ENCODE peak calls at places on chromosome 1, in seven cellular contexts. A is cardiac muscle cell, G is heart right ventricle, O is sigmoid colon, P is endodermal cell, Y is SJSA1, C is heart left ventricle. S is an unnamed sample.

GRCh38 chr1:113389953-113390834 is at the start of gene MAGI3:
- DNase-seq in P (peak; percentile 100), Y (peak; percentile 99), O (peak; percentile 99), C (peak; percentile 98), A (peak; percentile 98), G (peak; percentile 98), S (peak; percentile 98)

GRCh38 chr1:89635825-89636815 is 3.2 kb downstream of the LRRC8C start:
- DNase-seq in G (no peak), P (no peak), Y (peak; percentile 61), A (no peak), O (no peak), C (no peak), S (no peak)

GRCh38 chr1:12650001-12650421 is 6.1 kb downstream of the AADACL4 start:
- DNase-seq in O (no peak), Y (no peak), P (no peak), C (no peak), G (no peak), A (no peak), S (no peak)

GRCh38 chr1:159752135-159752580 is 28.6 kb upstream of the DUSP23 start:
- DNase-seq in Y (no peak), A (no peak), G (peak; percentile 19), P (no peak), O (peak; percentile 85), C (no peak), S (peak; percentile 91)

GRCh38 chr1:202561726-202562442 is 148.4 kb downstream of the SYT2 start:
- DNase-seq in C (no peak), G (no peak), Y (no peak), P (no peak), A (no peak), O (no peak), S (no peak)

GRCh38 chr1:14687147-14687546 is 88.7 kb downstream of the KAZN start:
- DNase-seq in Y (no peak), P (no peak), C (no peak), G (no peak), O (no peak), A (no peak), S (no peak)

GRCh38 chr1:15323351-15323988 is 76.4 kb downstream of the FHAD1 start:
- DNase-seq in Y (peak; percentile 81), P (peak; percentile 90), C (peak; percentile 77), G (peak; percentile 67), A (peak; percentile 82), O (peak; percentile 90), S (peak; percentile 79)

GRCh38 chr1:19976317-19977003 is 3.0 kb downstream of the PLA2G2A start:
- DNase-seq in P (no peak), A (no peak), G (no peak), Y (no peak), C (no peak), O (no peak), S (peak; percentile 59)

GRCh38 chr1:230936475-230936874 is 42.2 kb downstream of the TTC13 start:
- DNase-seq in Y (no peak), G (no peak), P (no peak), O (no peak), A (no peak), C (no peak), S (no peak)

GRCh38 chr1:23543707-23544443 is 12.8 kb upstream of the E2F2 start:
- DNase-seq in Y (no peak), A (no peak), G (no peak), O (no peak), C (no peak), P (no peak), S (no peak)

GRCh38 chr1:144551543-144552424 is 40.9 kb upstream of the PPIAL4F start:
- DNase-seq in O (peak; percentile 97), A (peak; percentile 91), C (peak; percentile 77), Y (peak; percentile 96), P (peak; percentile 97), G (peak; percentile 71), S (peak; percentile 83)

GRCh38 chr1:19427087-19427781 is 58.1 kb downstream of the CAPZB start:
- DNase-seq in C (no peak), P (no peak), Y (peak; percentile 93), G (no peak), O (peak; percentile 82), A (no peak), S (no peak)

GRCh38 chr1:226110249-226111108 is 48.0 kb downstream of the H3-3A start:
- DNase-seq in C (peak; percentile 88), P (peak; percentile 84), G (peak; percentile 76), Y (peak; percentile 83), A (peak; percentile 70), O (peak; percentile 78), S (peak; percentile 68)

GRCh38 chr1:161978011-161978790 is 45.5 kb downstream of the OLFML2B start:
- DNase-seq in C (no peak), Y (no peak), P (no peak), G (no peak), A (no peak), O (no peak), S (no peak)

GRCh38 chr1:171717080-171717479 is 24.8 kb downstream of the VAMP4 start:
- DNase-seq in G (no peak), C (no peak), A (no peak), P (no peak), Y (no peak), O (no peak), S (no peak)

GRCh38 chr1:193190096-193190744 is 3.8 kb upstream of the B3GALT2 start:
- DNase-seq in G (no peak), P (no peak), Y (no peak), O (no peak), A (no peak), C (no peak), S (no peak)

GRCh38 chr1:93672477-93673158 is 9.0 kb downstream of the BCAR3 start:
- DNase-seq in O (peak; percentile 68), A (peak; percentile 44), Y (no peak), G (no peak), P (no peak), C (no peak), S (no peak)
- H3K4me1 ChIP-seq in O (no peaks in the 10 kb centered on the region), A (peaks cover 19% of the 10 kb centered on the region), Y (peaks cover 78% of the 10 kb centered on the region), G (peaks cover 86% of the 10 kb centered on the region), P (peaks cover 41% of the 10 kb centered on the region), C (peaks cover 85% of the 10 kb centered on the region), S (peaks cover 95% of the 10 kb centered on the region)

DNA sequence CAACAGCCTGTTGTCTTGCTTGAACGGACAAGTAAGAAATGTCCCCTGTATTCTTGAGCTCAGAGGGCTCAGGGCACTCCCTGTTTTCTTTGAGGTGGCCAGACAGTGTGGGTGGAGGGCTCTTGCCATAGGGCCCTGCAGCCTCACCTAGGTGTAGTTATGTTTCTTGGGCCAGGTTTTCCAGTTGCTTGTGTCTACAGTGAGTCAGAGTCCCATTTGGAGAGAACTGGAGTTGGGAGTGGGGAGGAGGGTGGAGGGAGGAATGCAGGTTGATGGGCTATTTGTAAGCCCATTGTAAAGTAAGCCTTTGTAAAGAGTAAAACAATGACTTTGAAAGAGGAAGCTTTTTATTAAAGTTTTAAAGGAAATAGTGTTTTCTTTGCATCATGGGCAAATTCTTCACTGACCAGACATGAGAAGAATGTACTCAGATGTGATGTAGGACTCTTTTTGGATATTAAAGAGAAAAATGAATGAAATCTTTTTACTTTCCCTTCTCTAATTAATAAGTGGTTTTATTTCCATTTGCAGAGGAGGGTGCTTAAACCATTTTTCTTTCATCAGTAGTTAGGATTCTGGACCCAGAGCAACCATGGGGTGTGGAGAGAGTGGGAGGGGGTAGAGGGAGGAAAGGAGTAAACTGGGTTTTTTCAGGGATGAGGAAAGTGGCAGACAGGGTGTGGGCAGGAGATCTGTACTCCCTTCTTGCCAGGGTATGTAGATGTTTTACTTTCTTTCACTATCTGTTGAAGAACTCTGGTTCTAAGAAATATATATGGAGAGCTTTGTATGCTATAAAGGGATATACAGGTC is 45.1 kb upstream of the MACF1 start:
- DNase-seq in P (peak; percentile 81), G (no peak), A (no peak), O (no peak), Y (peak; percentile 65), C (no peak), S (no peak)
- H3K27ac ChIP-seq in P (no peak overlapping the region), G (no peak overlapping the region), A (peak overlapping the region; percentile 19), O (peak overlapping the region; percentile 23), Y (peak overlapping the region; percentile 19), C (peak overlapping the region; percentile 22), S (no peak overlapping the region)

GRCh38 chr1:206693029-206693428 is 8.3 kb downstream of the MAPKAPK2 start:
- DNase-seq in O (peak; percentile 95), G (peak; percentile 84), A (peak; percentile 84), P (no peak), C (peak; percentile 88), Y (peak; percentile 42), S (peak; percentile 81)

GRCh38 chr1:206693592-206693991 is 8.9 kb downstream of the MAPKAPK2 start:
- DNase-seq in Y (no peak), O (peak; percentile 75), A (no peak), P (no peak), C (no peak), G (peak; percentile 31), S (peak; percentile 73)

GRCh38 chr1:206690516-206690915 is 5.8 kb downstream of the MAPKAPK2 start:
- DNase-seq in O (peak; percentile 82), P (no peak), C (peak; percentile 77), Y (no peak), A (no peak), G (peak; percentile 60), S (no peak)

GRCh38 chr1:206694151-206694550 is 9.4 kb downstream of the MAPKAPK2 start:
- DNase-seq in G (no peak), P (no peak), O (peak; percentile 26), Y (no peak), A (no peak), C (no peak), S (no peak)

DNA sequence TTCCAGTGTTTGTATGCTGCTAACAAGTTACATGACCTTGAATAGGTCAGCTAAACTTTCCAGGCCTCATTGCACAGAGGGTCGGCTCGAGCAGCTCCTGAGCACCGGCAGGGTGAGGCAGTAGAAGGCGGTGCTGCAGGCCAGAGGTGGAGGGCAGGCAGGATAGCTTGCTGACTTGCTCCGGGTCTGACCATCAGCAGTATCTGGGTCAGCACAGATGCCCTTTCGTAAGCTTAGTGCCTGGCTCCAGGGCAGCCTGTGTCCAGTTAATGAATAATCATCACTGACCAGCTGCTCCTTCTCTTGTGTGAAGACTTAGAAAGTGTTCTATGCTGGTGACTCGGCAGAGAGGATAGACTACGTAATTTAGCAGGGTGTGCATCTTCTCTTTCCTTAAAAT is 6.9 kb downstream of the MAPKAPK2 start:
- DNase-seq in P (no peak), C (no peak), A (peak; percentile 53), G (peak; percentile 46), O (peak; percentile 81), Y (no peak), S (no peak)
- H3K4me1 ChIP-seq in P (peaks cover 23% of the 10 kb centered on the region), C (peaks cover 98% of the 10 kb centered on the region), A (peaks cover 90% of the 10 kb centered on the region), G (peaks cover 94% of the 10 kb centered on the region), O (no peaks in the 10 kb centered on the region), Y (peaks cover 67% of the 10 kb centered on the region), S (peaks cover 100% of the 10 kb centered on the region)

GRCh38 chr1:245247791-245248789 is 93.3 kb downstream of the KIF26B start:
- DNase-seq in G (no peak), A (no peak), C (no peak), O (no peak), Y (no peak), P (no peak), S (peak; percentile 38)
- H3K27ac ChIP-seq in G (no peak overlapping the region), A (peak overlapping the region; percentile 57), C (no peak overlapping the region), O (no peak overlapping the region), Y (no peak overlapping the region), P (no peak overlapping the region), S (no peak overlapping the region)